ENCODE peak calls at places on chromosomes 11 and 22, in seven cellular contexts. M is GM23338, R is endothelial cell of umbilical vein, Z is K562, D is GM12892, K is stomach, G is prostate gland. V is an unnamed sample.
A peak's percentile ranks its signal among the peaks of the same experiment; 100 is the strongest.

GRCh38 chr11:123386746-123387510 is 43.1 kb upstream of the GRAMD1B start:
- DNase-seq in D (no peak), K (no peak), G (no peak), M (no peak), R (no peak), Z (no peak), V (no peak)

GRCh38 chr11:68036717-68037239 is 2.0 kb upstream of the TCIRG1 start:
- DNase-seq in K (peak; percentile 79), G (no peak), R (no peak), M (no peak), D (no peak), Z (no peak), V (peak; percentile 65)

GRCh38 chr11:75474878-75475766 is 42.1 kb upstream of the KLHL35 start:
- DNase-seq in M (peak; percentile 95), K (peak; percentile 33), D (no peak), Z (peak; percentile 85), G (no peak), R (no peak), V (peak; percentile 46)

GRCh38 chr22:23847991-23848864 is 9.4 kb upstream of the DERL3 start:
- DNase-seq in R (no peak), M (peak; percentile 66), D (no peak), K (no peak), G (no peak), Z (no peak), V (peak; percentile 56)

GRCh38 chr11:119052163-119052814 is 4.7 kb downstream of the HYOU1 start:
- DNase-seq in R (no peak), G (no peak), K (no peak), Z (no peak), M (no peak), D (no peak), V (no peak)

GRCh38 chr11:4891996-4892640 is 10.4 kb downstream of the OR51T1 start:
- DNase-seq in D (no peak), G (no peak), Z (peak; percentile 49), K (no peak), R (no peak), M (peak; percentile 16), V (no peak)

GRCh38 chr11:62534779-62535545 is 11.6 kb downstream of the AHNAK start:
- DNase-seq in M (no peak), Z (no peak), K (no peak), D (no peak), R (no peak), G (no peak), V (no peak)

GRCh38 chr11:86069408-86070086 is 663 bp upstream of the PICALM start:
- DNase-seq in K (no peak), G (peak; percentile 11), R (peak; percentile 98), M (peak; percentile 79), D (no peak), Z (peak; percentile 55), V (peak; percentile 26)

GRCh38 chr22:36298601-36299000 is 45.7 kb downstream of the APOL1 start:
- DNase-seq in G (no peak), Z (no peak), M (no peak), K (no peak), D (no peak), R (no peak), V (no peak)

GRCh38 chr11:2510626-2511402 is 66.0 kb downstream of the KCNQ1 start:
- DNase-seq in G (no peak), Z (peak; percentile 1), D (peak; percentile 14), M (no peak), R (no peak), K (peak; percentile 19), V (peak; percentile 6)

GRCh38 chr11:44268073-44268806 is 41.7 kb downstream of the ALX4 start:
- DNase-seq in D (no peak), G (no peak), Z (peak; percentile 49), K (no peak), R (no peak), M (no peak), V (no peak)

GRCh38 chr11:121696177-121696863 is 243.6 kb upstream of the SORL1-AS1 start:
- DNase-seq in M (peak; percentile 26), D (no peak), K (no peak), G (no peak), R (no peak), Z (no peak), V (no peak)

GRCh38 chr22:22848364-22848866 is 39.2 kb upstream of the IGLL5 start:
- DNase-seq in G (peak; percentile 65), R (peak; percentile 40), D (no peak), M (peak; percentile 91), Z (peak; percentile 94), K (peak; percentile 78), V (peak; percentile 79)

GRCh38 chr11:116913000-116913399 is 75.6 kb upstream of the APOA1 start:
- DNase-seq in Z (no peak), G (no peak), D (no peak), R (peak; percentile 56), K (no peak), M (no peak), V (no peak)

GRCh38 chr22:29827091-29827490 is 11.0 kb downstream of the ASCC2 start:
- DNase-seq in M (no peak), R (no peak), Z (no peak), K (no peak), G (no peak), D (no peak), V (no peak)

GRCh38 chr11:86459682-86460460 is 85.2 kb downstream of the CCDC81 start:
- DNase-seq in G (peak; percentile 56), K (peak; percentile 56), M (peak; percentile 8), R (peak; percentile 99), D (no peak), Z (no peak), V (no peak)

DNA sequence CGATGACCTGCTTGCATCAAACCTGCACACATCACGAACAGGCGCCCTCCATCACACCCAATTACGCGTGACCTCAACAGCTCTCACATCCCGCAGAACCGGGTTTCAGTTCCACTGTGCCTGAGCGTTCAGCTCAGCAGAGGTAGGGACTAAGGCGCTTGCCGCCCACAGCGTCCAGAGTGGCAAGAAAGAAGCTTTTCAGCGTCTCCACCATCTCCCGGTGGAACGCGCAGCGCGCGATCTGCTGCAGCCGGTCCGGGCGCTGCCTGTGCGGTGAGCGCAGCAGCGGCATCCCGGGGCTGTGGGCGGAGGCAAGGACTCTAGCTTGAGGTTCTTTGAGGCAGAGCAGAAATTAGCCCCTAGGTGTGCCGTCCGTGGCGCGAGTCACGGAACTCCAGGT is 1.5 kb upstream of the CALCA start:
- DNase-seq in M (peak; percentile 60), G (no peak), Z (no peak), K (no peak), D (no peak), R (no peak), V (no peak)
- TF ChIP-seq POLR2AphosphoS5 in M (no peak), G (no peak), Z (no peak), K (no peak), D (no peak), R (no peak), V (no peak)

DNA sequence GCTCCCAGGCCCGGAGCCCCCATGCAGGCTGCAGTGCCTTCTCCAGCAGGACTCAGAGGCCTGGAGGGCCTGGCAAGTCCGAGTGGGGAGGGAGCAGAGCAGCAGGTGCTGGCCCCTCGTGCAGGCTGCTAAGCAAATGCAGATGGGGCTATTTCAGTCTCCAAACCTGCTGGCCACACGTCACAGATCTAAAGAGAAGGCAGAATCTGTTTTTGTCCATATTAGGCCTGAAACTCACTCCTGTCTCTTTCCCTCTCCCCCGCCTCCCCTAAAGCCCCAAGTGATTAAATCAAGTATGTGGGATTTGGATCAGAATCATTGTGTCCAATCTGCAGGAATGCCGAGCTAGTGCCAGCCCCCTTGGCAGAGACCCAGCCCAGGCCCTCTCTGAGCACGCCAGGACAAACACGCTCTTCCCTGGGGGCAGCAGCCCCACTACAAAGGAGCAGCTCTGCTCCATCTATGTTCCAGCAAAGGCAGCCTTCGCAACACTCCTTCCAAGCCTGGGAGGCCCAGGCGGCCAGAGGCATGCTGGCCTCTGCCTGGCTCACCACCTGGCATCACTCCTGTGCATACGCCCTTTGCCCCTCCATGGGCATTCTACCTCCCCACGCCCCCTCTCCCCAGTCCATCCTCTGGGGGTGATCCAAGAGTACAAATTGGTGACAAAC is 26.5 kb downstream of the RPL27A start:
- DNase-seq in M (peak; percentile 61), R (no peak), D (no peak), Z (no peak), G (peak; percentile 77), K (peak; percentile 50), V (peak; percentile 78)
- TF ChIP-seq POLR2AphosphoS5 in M (no peak), R (no peak), D (no peak), Z (no peak), G (peak; percentile 86), K (peak; percentile 74), V (peak; percentile 85)

GRCh38 chr11:3642071-3642951 is 519 bp upstream of the ART5 start:
- DNase-seq in K (peak; percentile 85), D (peak; percentile 44), R (peak; percentile 87), G (peak; percentile 76), M (peak; percentile 97), Z (peak; percentile 96), V (peak; percentile 74)
- TF ChIP-seq POLR2AphosphoS5 in K (peak; percentile 37), D (no peak), R (no peak), G (peak; percentile 47), M (peak; percentile 51), Z (peak; percentile 36), V (peak; percentile 16)

DNA sequence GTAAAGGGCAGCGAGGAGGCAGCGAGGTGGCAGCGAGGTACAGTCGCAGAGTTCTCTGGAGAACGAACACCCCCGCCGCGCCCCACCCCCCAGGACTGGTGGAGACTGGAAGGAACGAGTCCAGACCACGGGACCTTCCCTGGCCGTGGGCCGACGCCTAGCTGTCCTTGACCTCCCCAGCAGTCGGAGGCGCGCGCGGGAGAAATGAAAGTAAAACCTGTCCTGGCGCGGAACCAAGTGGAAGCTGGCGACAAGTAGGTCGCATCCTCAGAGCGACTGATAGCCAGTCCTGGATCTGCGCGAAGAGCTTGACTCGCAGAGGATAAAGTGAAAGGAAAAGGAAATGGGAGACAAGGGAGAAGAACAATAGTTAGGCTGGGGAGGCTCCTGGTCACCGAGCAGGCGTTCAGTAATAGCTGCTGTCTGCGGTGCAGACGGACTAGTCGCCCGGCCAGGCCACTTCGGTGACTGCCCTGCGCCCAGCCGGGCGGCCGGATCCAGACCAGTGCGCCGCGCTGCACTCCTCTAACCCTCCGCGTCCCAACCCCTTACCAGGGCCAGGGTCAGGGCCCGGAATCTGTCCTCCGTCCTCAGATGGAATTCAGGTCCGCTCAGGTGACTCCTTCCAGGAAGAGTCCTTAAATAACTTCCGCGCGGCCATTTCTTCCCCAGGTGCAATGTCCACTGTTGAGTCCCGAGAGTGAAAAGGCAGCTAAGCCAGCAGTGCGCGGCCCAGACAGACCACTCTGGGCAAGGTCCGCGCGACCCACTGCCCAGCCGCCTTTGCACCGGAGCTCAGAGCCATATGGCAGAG is 1.9 kb upstream of the ADM start:
- DNase-seq in G (peak; percentile 92), D (no peak), Z (peak; percentile 32), R (peak; percentile 74), K (peak; percentile 93), M (peak; percentile 71), V (peak; percentile 95)
- TF ChIP-seq POLR2AphosphoS5 in G (peak; percentile 83), D (no peak), Z (no peak), R (peak; percentile 51), K (peak; percentile 77), M (no peak), V (peak; percentile 92)